ENCODE peak calls at places on chromosomes 3 and 15, in four cellular contexts. One of them, this sample, is unnamed.

GRCh38 chr3:10380906-10381795 is 60.2 kb upstream of the SEC13 start:
- DNase-seq in iris pigment epithelial cell: no peak
- DNase-seq in ureter: no peak
- DNase-seq in ELR: peak; percentile 25
- DNase-seq in this sample: no peak

GRCh38 chr3:99783009-99783573 is 34.6 kb upstream of the CMSS1 start:
- DNase-seq in iris pigment epithelial cell: peak; percentile 91
- DNase-seq in ureter: no peak
- DNase-seq in ELR: peak; percentile 93
- DNase-seq in this sample: no peak

GRCh38 chr15:65303687-65304392 is 637 bp upstream of the RNU5B-1 start:
- DNase-seq in iris pigment epithelial cell: peak; percentile 35
- DNase-seq in ureter: peak; percentile 70
- DNase-seq in ELR: peak; percentile 62
- DNase-seq in this sample: no peak

GRCh38 chr3:132660745-132661067 is 577 bp downstream of the UBA5 start:
- DNase-seq in iris pigment epithelial cell: peak; percentile 40
- DNase-seq in ureter: no peak
- DNase-seq in ELR: peak; percentile 54
- DNase-seq in this sample: no peak

GRCh38 chr3:130480736-130481135 is 36.2 kb upstream of the COL6A6 start:
- DNase-seq in iris pigment epithelial cell: peak; percentile 27
- DNase-seq in ureter: no peak
- DNase-seq in ELR: peak; percentile 41
- DNase-seq in this sample: no peak

GRCh38 chr3:12730511-12731234 is 28.4 kb downstream of the TMEM40 start:
- DNase-seq in iris pigment epithelial cell: no peak
- DNase-seq in ureter: no peak
- DNase-seq in ELR: peak; percentile 71
- DNase-seq in this sample: no peak

GRCh38 chr15:32123473-32123872 is 93.2 kb downstream of the CHRNA7 start:
- DNase-seq in iris pigment epithelial cell: no peak
- DNase-seq in ureter: no peak
- DNase-seq in ELR: no peak
- DNase-seq in this sample: no peak

GRCh38 chr3:185502987-185503386 is 4.2 kb upstream of the TMEM41A start:
- DNase-seq in iris pigment epithelial cell: no peak
- DNase-seq in ureter: no peak
- DNase-seq in ELR: no peak
- DNase-seq in this sample: no peak

GRCh38 chr3:87900061-87900460 is 158.7 kb downstream of the CGGBP1 start:
- DNase-seq in iris pigment epithelial cell: no peak
- DNase-seq in ureter: no peak
- DNase-seq in ELR: peak; percentile 42
- DNase-seq in this sample: no peak

GRCh38 chr3:107217161-107217560 is 160.1 kb upstream of the CCDC54 start:
- DNase-seq in iris pigment epithelial cell: peak; percentile 98
- DNase-seq in ureter: no peak
- DNase-seq in ELR: peak; percentile 99
- DNase-seq in this sample: no peak

GRCh38 chr15:97989330-97989729 is 28.8 kb downstream of the ARRDC4 start:
- DNase-seq in iris pigment epithelial cell: no peak
- DNase-seq in ureter: no peak
- DNase-seq in ELR: no peak
- DNase-seq in this sample: no peak

GRCh38 chr3:31671976-31672375 is 139.3 kb downstream of the STT3B start:
- DNase-seq in iris pigment epithelial cell: peak; percentile 35
- DNase-seq in ureter: no peak
- DNase-seq in ELR: no peak
- DNase-seq in this sample: no peak

GRCh38 chr15:23447107-23447500 is at the start of gene GOLGA6L2:
- DNase-seq in iris pigment epithelial cell: no peak
- DNase-seq in ureter: no peak
- DNase-seq in ELR: peak; percentile 2
- DNase-seq in this sample: no peak

GRCh38 chr3:119930286-119930685 is 148.4 kb downstream of the NR1I2 start:
- DNase-seq in iris pigment epithelial cell: peak; percentile 26
- DNase-seq in ureter: no peak
- DNase-seq in ELR: no peak
- DNase-seq in this sample: no peak

GRCh38 chr3:177590826-177591225 is 393.5 kb upstream of the TBL1XR1 start:
- DNase-seq in iris pigment epithelial cell: peak; percentile 70
- DNase-seq in ureter: no peak
- DNase-seq in ELR: no peak
- DNase-seq in this sample: no peak